ENCODE peak calls at places on chromosomes 13 and 19, in nine cellular contexts. R is brain microvascular endothelial cell, N is psoas muscle, G is left ventricle myocardium inferior, U is thyroid gland, J is IMR-90, M is transverse colon, S is OCI-LY7, D is fibroblast of lung. B is an unnamed sample.

GRCh38 chr19:38034153-38034835 is 127.3 kb downstream of the SIPA1L3 start:
- DNase-seq in R (peak), N (no peak), G (no peak), U (no peak), J (peak), M (peak), S (peak), D (peak), B (peak)

GRCh38 chr19:36489920-36490415 is 607 bp upstream of the ZNF566 start:
- DNase-seq in R (peak), N (no peak), G (peak), U (peak), J (peak), M (peak), S (peak), D (peak), B (peak)

GRCh38 chr19:54502518-54503048 is at the start of gene LAIR2:
- DNase-seq in R (no peak), N (no peak), G (no peak), U (peak), J (no peak), M (no peak), S (no peak), D (no peak), B (peak)

GRCh38 chr19:38213911-38214625 is 10.0 kb downstream of the DPF1 start:
- DNase-seq in R (peak), N (no peak), G (no peak), U (peak), J (peak), M (no peak), S (no peak), D (peak), B (peak)

GRCh38 chr19:17183271-17183757 is 31.8 kb upstream of the USE1 start:
- DNase-seq in R (no peak), N (no peak), G (no peak), U (no peak), J (no peak), M (no peak), S (peak), D (no peak), B (no peak)

GRCh38 chr13:110305544-110305943 is 1.4 kb downstream of the COL4A1 start:
- DNase-seq in R (no peak), N (no peak), G (no peak), U (no peak), J (no peak), M (no peak), S (no peak), D (no peak), B (no peak)

GRCh38 chr13:111876506-111876905 is 190.4 kb upstream of the SOX1 start:
- DNase-seq in R (no peak), N (no peak), G (no peak), U (no peak), J (no peak), M (no peak), S (no peak), D (no peak), B (no peak)

GRCh38 chr19:4977299-4978174 is 8.6 kb downstream of the KDM4B start:
- DNase-seq in R (peak), N (peak), G (peak), U (peak), J (peak), M (peak), S (no peak), D (peak), B (no peak)

GRCh38 chr13:86006317-86006716 is 207.1 kb upstream of the SLITRK6 start:
- DNase-seq in R (no peak), N (no peak), G (no peak), U (no peak), J (no peak), M (no peak), S (no peak), D (peak), B (no peak)

GRCh38 chr19:5966215-5966614 is 11.7 kb downstream of the RANBP3 start:
- DNase-seq in R (no peak), N (no peak), G (no peak), U (no peak), J (peak), M (no peak), S (no peak), D (peak), B (no peak)

GRCh38 chr19:18417250-18418033 is 1.8 kb upstream of the SSBP4 start:
- DNase-seq in R (peak), N (peak), G (peak), U (peak), J (peak), M (peak), S (no peak), D (peak), B (peak)

GRCh38 chr19:38769635-38770211 is 3.6 kb downstream of the LGALS7 start:
- DNase-seq in R (peak), N (peak), G (peak), U (peak), J (peak), M (peak), S (peak), D (peak), B (peak)

GRCh38 chr19:17454579-17454978 is 6.1 kb upstream of the TMEM221 start:
- DNase-seq in R (no peak), N (no peak), G (no peak), U (no peak), J (no peak), M (no peak), S (no peak), D (no peak), B (no peak)

GRCh38 chr13:40562975-40563349 is 103.5 kb downstream of the FOXO1 start:
- DNase-seq in R (no peak), N (peak), G (no peak), U (no peak), J (no peak), M (no peak), S (no peak), D (peak), B (peak)

GRCh38 chr13:112910016-112910415 is 59.0 kb upstream of the MCF2L start:
- DNase-seq in R (no peak), N (no peak), G (no peak), U (no peak), J (no peak), M (no peak), S (no peak), D (peak), B (no peak)

GRCh38 chr13:94433055-94433947 is 46.2 kb downstream of the DCT start:
- DNase-seq in R (no peak), N (no peak), G (no peak), U (no peak), J (no peak), M (peak), S (no peak), D (no peak), B (peak)

GRCh38 chr13:107650081-107650701 is 565.1 kb downstream of the LIG4 start:
- DNase-seq in R (peak), N (peak), G (peak), U (peak), J (peak), M (peak), S (peak), D (peak), B (peak)

GRCh38 chr19:5891938-5892771 is 11.4 kb downstream of the NDUFA11 start:
- DNase-seq in R (peak), N (no peak), G (no peak), U (peak), J (peak), M (peak), S (peak), D (peak), B (no peak)

GRCh38 chr13:37089495-37089894 is 16.0 kb downstream of the CSNK1A1L start:
- DNase-seq in R (no peak), N (no peak), G (no peak), U (no peak), J (no peak), M (no peak), S (no peak), D (no peak), B (no peak)

GRCh38 chr19:38036707-38037106 is 129.7 kb downstream of the SIPA1L3 start:
- DNase-seq in R (no peak), N (no peak), G (no peak), U (no peak), J (no peak), M (no peak), S (peak), D (no peak), B (no peak)

GRCh38 chr13:19058566-19058965 is 123.1 kb downstream of the TUBA3C start:
- DNase-seq in R (no peak), N (no peak), G (no peak), U (no peak), J (no peak), M (no peak), S (no peak), D (no peak), B (no peak)

GRCh38 chr13:114108141-114108761 is 24.2 kb downstream of the RASA3 start:
- DNase-seq in R (no peak), N (peak), G (no peak), U (no peak), J (no peak), M (peak), S (no peak), D (no peak), B (no peak)

GRCh38 chr19:14318873-14319272 is 62.4 kb upstream of the ADGRE5 start:
- DNase-seq in R (no peak), N (no peak), G (no peak), U (no peak), J (no peak), M (peak), S (no peak), D (no peak), B (peak)

GRCh38 chr13:50244913-50245574 is 229.8 kb downstream of the KCNRG start:
- DNase-seq in R (peak), N (no peak), G (no peak), U (peak), J (peak), M (no peak), S (peak), D (peak), B (peak)

GRCh38 chr19:38617283-38617763 is 430 bp downstream of the MAP4K1 start:
- DNase-seq in R (no peak), N (no peak), G (no peak), U (no peak), J (no peak), M (no peak), S (peak), D (no peak), B (peak)

DNA sequence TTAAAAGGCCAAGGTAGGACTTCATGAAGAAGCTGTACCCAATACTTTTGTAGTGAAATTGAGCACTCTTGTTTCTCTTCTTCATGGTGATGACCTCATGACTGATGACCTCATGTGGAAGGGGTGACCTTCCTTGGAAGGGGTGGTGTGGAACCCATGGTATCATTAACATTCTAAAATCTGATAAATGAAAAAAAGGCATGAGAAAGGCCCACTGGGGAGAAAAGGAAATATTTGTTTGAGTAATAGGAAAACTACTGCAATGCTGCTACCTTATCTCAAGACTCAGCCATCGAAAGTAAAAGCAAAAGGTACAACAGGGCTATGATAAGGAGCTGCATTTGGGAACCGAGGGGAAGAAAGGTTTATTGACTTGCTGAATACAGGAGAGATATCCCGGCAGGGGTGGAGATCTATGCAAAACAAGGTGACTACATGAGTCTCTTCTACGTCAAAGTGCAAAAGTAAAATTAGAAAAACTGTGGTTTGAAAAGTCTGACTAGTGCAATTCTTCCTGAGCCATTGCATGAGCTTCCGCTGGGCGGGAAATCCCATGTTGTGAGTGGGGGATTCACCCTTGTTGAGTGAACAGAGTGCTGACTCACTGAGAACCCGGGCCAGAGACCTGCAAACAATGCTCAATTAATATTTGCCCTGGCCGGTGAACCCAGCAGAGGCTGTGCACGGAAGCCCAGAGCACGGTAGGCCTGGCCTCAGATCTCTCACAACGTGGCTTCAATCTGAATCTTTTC is 138.9 kb upstream of the RFC3 start:
- DNase-seq in R (peak), N (peak), G (peak), U (peak), J (peak), M (peak), S (no peak), D (peak), B (peak)
- H3K4me3 ChIP-seq in R (no peak), N (no peak), G (peak), U (no peak), J (no peak), M (peak), S (no peak), D (no peak), B (peak)

DNA sequence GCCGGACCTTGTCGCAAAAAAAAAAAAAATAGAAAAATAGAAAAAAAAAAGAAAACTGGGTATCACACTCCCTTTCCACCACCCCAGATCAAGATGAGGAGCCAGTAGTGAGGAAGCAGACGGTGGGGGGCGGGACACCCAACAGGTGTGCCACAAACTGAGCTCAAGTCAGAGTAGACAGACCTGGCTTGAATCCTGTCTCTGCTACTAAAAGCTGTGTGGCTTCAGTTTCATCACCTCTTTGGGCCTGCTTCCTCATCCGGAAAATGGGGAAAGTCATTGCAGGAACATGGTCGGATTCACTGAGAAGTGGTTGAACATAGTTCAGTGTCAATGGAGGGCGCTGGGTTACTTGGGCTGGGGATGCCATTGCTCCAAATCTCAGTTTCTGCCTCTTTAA is 2.9 kb downstream of the HIF3A start:
- DNase-seq in R (no peak), N (no peak), G (no peak), U (peak), J (no peak), M (peak), S (no peak), D (no peak), B (no peak)
- H3K4me3 ChIP-seq in R (no peak), N (peak), G (peak), U (no peak), J (no peak), M (peak), S (no peak), D (no peak), B (no peak)

DNA sequence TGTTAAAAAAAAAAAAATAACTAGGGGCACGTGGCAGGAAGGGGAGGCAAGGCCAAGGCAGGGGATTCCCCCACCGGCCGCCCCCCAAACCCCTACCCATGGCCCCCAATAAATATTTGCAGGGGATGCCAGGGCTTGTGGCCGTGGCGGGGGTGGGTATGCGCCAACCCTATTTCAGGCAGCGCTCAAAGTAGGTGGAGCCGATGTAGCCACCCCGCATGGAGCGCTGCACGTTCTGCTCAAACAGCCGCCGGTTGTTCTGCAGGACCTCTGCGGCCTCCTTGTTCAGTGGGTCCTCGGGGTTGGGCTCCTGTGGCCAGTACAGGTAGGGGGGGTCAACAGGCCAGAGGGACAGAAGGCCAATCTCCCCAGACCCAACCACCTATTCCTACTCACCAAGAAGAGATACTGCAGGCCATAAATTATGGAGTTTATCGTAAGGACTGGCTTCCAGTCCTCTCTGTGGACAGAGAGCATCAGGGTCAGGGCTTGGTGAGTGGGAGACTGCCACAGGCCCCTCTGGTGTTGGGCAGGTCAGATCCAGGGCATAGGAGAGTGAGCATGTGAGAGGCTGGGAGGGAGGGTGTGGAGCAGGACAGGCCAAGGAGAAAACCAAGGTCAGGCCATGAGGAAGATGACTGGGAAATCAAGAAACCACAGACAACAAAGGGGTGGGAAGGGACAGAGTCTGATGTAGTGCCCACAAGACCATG is 1.2 kb upstream of the CHMP2A start:
- DNase-seq in R (no peak), N (no peak), G (peak), U (no peak), J (no peak), M (no peak), S (no peak), D (no peak), B (no peak)
- H3K4me3 ChIP-seq in R (peak), N (peak), G (peak), U (no peak), J (no peak), M (no peak), S (peak), D (no peak), B (no peak)

GRCh38 chr19:46744005-46744691 is 1.7 kb upstream of the FKRP start:
- DNase-seq in R (no peak), N (no peak), G (no peak), U (no peak), J (no peak), M (no peak), S (no peak), D (no peak), B (no peak)
- H3K4me3 ChIP-seq in R (no peak), N (peak), G (peak), U (no peak), J (no peak), M (peak), S (peak), D (no peak), B (no peak)

DNA sequence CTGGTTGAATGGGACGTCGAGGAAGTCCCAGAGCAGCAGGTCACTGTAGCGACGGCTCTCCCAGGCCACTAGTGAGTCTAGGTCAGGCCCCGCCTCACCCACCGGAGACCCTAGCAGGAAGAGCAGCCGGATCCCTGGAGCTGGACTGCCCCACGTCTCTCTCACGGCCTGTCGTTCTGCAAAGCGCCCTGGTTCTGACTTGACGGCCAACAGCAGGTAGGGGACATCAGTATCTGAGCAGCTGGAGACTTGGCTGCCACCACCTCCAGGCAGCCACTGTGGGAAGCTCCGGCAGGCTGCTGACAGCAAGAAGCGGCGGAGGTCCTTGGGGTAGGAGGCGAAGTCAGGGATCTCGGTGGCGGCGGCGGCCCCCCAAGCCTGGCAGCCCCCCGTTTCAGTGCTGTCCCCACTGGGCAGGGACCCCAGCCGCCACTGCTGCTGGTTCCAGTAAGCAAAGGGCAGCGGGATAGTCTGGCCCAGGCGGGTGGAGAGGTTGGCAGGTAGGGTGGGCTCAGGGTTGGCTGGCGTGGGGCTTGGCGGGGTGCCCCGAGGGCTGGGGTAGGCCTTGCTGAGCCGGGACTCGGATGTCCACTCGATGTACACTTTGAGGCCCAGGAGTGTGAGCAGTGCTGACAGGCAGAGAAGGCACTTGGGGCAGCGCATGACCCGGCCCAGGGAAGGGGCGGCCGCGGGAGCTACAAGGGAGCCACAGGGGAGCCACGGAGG is 895 bp downstream of the B3GNT8 start:
- DNase-seq in R (no peak), N (no peak), G (peak), U (no peak), J (no peak), M (no peak), S (no peak), D (no peak), B (no peak)
- H3K4me3 ChIP-seq in R (no peak), N (peak), G (peak), U (no peak), J (no peak), M (peak), S (no peak), D (no peak), B (no peak)

DNA sequence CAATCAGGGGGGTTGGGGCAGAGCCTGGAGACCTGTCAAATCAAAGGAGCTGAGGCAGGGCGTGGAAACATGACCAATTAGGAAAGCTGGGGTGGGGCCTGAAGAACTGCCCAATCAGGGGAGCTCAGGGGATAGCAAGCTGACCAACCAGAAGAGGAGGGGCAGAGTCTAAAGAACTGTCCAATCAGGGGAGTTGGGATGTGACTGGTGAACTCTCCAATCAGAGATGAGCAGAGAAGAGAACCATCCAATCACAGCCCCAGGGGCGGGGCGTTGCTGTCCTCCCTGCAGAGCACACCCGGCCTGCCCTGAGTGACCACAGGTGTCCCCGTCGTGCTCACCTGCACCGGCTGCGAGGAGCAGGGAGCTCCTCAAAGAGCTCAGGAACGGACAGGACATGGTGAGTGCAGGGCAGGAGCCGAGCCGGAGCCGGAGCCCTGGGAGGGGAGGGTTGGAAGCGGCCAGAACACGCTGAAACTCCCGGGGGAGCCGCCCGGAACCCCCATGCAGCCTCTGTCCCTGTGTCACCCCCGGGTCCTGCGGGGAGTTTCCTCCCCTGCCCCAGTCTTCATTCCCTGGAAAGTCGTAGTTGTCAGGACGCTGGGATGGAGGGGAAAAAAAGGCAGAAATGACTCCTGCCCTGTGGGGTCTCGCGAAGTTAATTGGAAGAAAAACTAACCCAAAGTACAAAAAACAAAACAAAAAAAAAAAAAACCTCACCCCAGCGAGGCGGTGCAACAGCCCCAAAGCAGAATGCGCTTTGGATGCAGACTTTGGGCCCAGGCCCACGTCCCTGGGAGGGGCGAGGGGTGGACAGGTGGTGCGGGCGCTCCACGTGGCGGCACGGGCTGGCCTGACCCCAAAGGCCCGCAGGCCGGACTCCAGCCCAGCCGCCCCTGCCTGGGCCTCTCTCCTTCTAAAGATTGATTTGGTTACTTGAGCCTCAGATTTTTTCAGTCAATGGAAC is at the start of gene ZNF556:
- DNase-seq in R (no peak), N (peak), G (no peak), U (no peak), J (no peak), M (no peak), S (peak), D (no peak), B (peak)
- H3K4me3 ChIP-seq in R (no peak), N (peak), G (no peak), U (no peak), J (no peak), M (no peak), S (no peak), D (no peak), B (no peak)